ENCODE peak calls at places on chromosome 6, in four cellular contexts. One of them, this sample, is unnamed.

GRCh38 chr6:150934380-150934779 is 68.9 kb downstream of the MTHFD1L start:
- DNase-seq in H1: no peak
- DNase-seq in HepG2: peak
- DNase-seq in K562: no peak
- DNase-seq in this sample: no peak

GRCh38 chr6:31545291-31545690 is 1.1 kb downstream of the ATP6V1G2 start:
- DNase-seq in H1: no peak
- DNase-seq in HepG2: no peak
- DNase-seq in K562: no peak
- DNase-seq in this sample: no peak

GRCh38 chr6:137497722-137498463 is 3.7 kb upstream of the OLIG3 start:
- DNase-seq in H1: no peak
- DNase-seq in HepG2: no peak
- DNase-seq in K562: no peak
- DNase-seq in this sample: no peak

GRCh38 chr6:160071805-160072687 is 49.6 kb upstream of the SLC22A1 start:
- DNase-seq in H1: no peak
- DNase-seq in HepG2: no peak
- DNase-seq in K562: no peak
- DNase-seq in this sample: no peak

GRCh38 chr6:161074496-161075140 is 83.0 kb downstream of the MAP3K4 start:
- DNase-seq in H1: no peak
- DNase-seq in HepG2: no peak
- DNase-seq in K562: no peak
- DNase-seq in this sample: no peak

GRCh38 chr6:121794630-121795029 is 359.2 kb downstream of the GJA1 start:
- DNase-seq in H1: no peak
- DNase-seq in HepG2: no peak
- DNase-seq in K562: no peak
- DNase-seq in this sample: no peak

GRCh38 chr6:30091577-30092381 is 16.2 kb upstream of the RNF39 start:
- DNase-seq in H1: no peak
- DNase-seq in HepG2: peak
- DNase-seq in K562: no peak
- DNase-seq in this sample: no peak

GRCh38 chr6:1609662-1610496 is at the start of gene FOXC1:
- DNase-seq in H1: no peak
- DNase-seq in HepG2: peak
- DNase-seq in K562: no peak
- DNase-seq in this sample: no peak

GRCh38 chr6:6969761-6970223 is 138.0 kb upstream of the RREB1 start:
- DNase-seq in H1: no peak
- DNase-seq in HepG2: peak
- DNase-seq in K562: peak
- DNase-seq in this sample: no peak

GRCh38 chr6:131059486-131059885 is 3.6 kb downstream of the EPB41L2 start:
- DNase-seq in H1: no peak
- DNase-seq in HepG2: no peak
- DNase-seq in K562: no peak
- DNase-seq in this sample: no peak

GRCh38 chr6:26270903-26271639 is 93.9 kb upstream of the BTN3A2 start:
- DNase-seq in H1: no peak
- DNase-seq in HepG2: no peak
- DNase-seq in K562: no peak
- DNase-seq in this sample: peak

GRCh38 chr6:35267446-35267845 is 7.9 kb downstream of the ZNF76 start:
- DNase-seq in H1: no peak
- DNase-seq in HepG2: no peak
- DNase-seq in K562: no peak
- DNase-seq in this sample: no peak

GRCh38 chr6:20630617-20631448 is 96.6 kb downstream of the CDKAL1 start:
- DNase-seq in H1: no peak
- DNase-seq in HepG2: peak
- DNase-seq in K562: no peak
- DNase-seq in this sample: peak

GRCh38 chr6:138465007-138465645 is 34.2 kb downstream of the NHSL1 start:
- DNase-seq in H1: no peak
- DNase-seq in HepG2: peak
- DNase-seq in K562: no peak
- DNase-seq in this sample: no peak

GRCh38 chr6:306641-307061 is 14.4 kb downstream of the DUSP22 start:
- DNase-seq in H1: no peak
- DNase-seq in HepG2: no peak
- DNase-seq in K562: no peak
- DNase-seq in this sample: no peak

GRCh38 chr6:136979206-136979605 is 57.1 kb downstream of the SLC35D3 start:
- DNase-seq in H1: no peak
- DNase-seq in HepG2: no peak
- DNase-seq in K562: no peak
- DNase-seq in this sample: no peak

GRCh38 chr6:99434702-99435530 is 9.8 kb upstream of the PNISR start:
- DNase-seq in H1: no peak
- DNase-seq in HepG2: peak
- DNase-seq in K562: peak
- DNase-seq in this sample: no peak

GRCh38 chr6:22383016-22383415 is 86.2 kb upstream of the PRL start:
- DNase-seq in H1: no peak
- DNase-seq in HepG2: no peak
- DNase-seq in K562: no peak
- DNase-seq in this sample: no peak

GRCh38 chr6:110625883-110626282 is 149.5 kb upstream of the SLC22A16 start:
- DNase-seq in H1: no peak
- DNase-seq in HepG2: no peak
- DNase-seq in K562: no peak
- DNase-seq in this sample: no peak

GRCh38 chr6:49550413-49551125 is at the start of gene C6orf141:
- DNase-seq in H1: peak
- DNase-seq in HepG2: no peak
- DNase-seq in K562: no peak
- DNase-seq in this sample: no peak

GRCh38 chr6:130385059-130385695 is 19.4 kb downstream of the TMEM200A start:
- DNase-seq in H1: no peak
- DNase-seq in HepG2: no peak
- DNase-seq in K562: no peak
- DNase-seq in this sample: no peak

GRCh38 chr6:31874084-31874670 is 4.6 kb downstream of the SLC44A4 start:
- DNase-seq in H1: no peak
- DNase-seq in HepG2: no peak
- DNase-seq in K562: no peak
- DNase-seq in this sample: no peak

GRCh38 chr6:73613806-73614536 is 39.8 kb downstream of the SLC17A5 start:
- DNase-seq in H1: no peak
- DNase-seq in HepG2: no peak
- DNase-seq in K562: no peak
- DNase-seq in this sample: no peak

GRCh38 chr6:17226269-17226668 is 54.9 kb upstream of the RBM24 start:
- DNase-seq in H1: no peak
- DNase-seq in HepG2: no peak
- DNase-seq in K562: no peak
- DNase-seq in this sample: no peak

GRCh38 chr6:105428342-105428957 is 25.6 kb upstream of the PREP start:
- DNase-seq in H1: no peak
- DNase-seq in HepG2: peak
- DNase-seq in K562: no peak
- DNase-seq in this sample: no peak

GRCh38 chr6:30647802-30648460 is 998 bp downstream of the C6orf136 start:
- DNase-seq in H1: no peak
- DNase-seq in HepG2: no peak
- DNase-seq in K562: no peak
- DNase-seq in this sample: no peak

GRCh38 chr6:26543953-26544352 is 5.8 kb downstream of the HMGN4 start:
- DNase-seq in H1: no peak
- DNase-seq in HepG2: peak
- DNase-seq in K562: peak
- DNase-seq in this sample: no peak

GRCh38 chr6:126797981-126798380 is 320.5 kb upstream of the RSPO3 start:
- DNase-seq in H1: no peak
- DNase-seq in HepG2: no peak
- DNase-seq in K562: no peak
- DNase-seq in this sample: no peak

GRCh38 chr6:73169111-73169510 is 56.2 kb downstream of the KHDC1L start:
- DNase-seq in H1: no peak
- DNase-seq in HepG2: no peak
- DNase-seq in K562: no peak
- DNase-seq in this sample: no peak

GRCh38 chr6:137001287-137001976 is 43.3 kb downstream of the IL20RA start:
- DNase-seq in H1: no peak
- DNase-seq in HepG2: peak
- DNase-seq in K562: no peak
- DNase-seq in this sample: no peak

GRCh38 chr6:137699036-137699683 is 167.9 kb upstream of the TNFAIP3 start:
- DNase-seq in H1: no peak
- DNase-seq in HepG2: no peak
- DNase-seq in K562: no peak
- DNase-seq in this sample: no peak

GRCh38 chr6:151900897-151901485 is 93.5 kb downstream of the ESR1 start:
- DNase-seq in H1: no peak
- DNase-seq in HepG2: peak
- DNase-seq in K562: no peak
- DNase-seq in this sample: no peak

GRCh38 chr6:130215526-130215925 is 7.2 kb downstream of the SAMD3 start:
- DNase-seq in H1: no peak
- DNase-seq in HepG2: no peak
- DNase-seq in K562: no peak
- DNase-seq in this sample: no peak

GRCh38 chr6:19465240-19465639 is 371.9 kb upstream of the ID4 start:
- DNase-seq in H1: no peak
- DNase-seq in HepG2: no peak
- DNase-seq in K562: no peak
- DNase-seq in this sample: no peak
- TF ChIP-seq JUND in H1: no peak
- TF ChIP-seq JUND in HepG2: no peak
- TF ChIP-seq JUND in K562: no peak
- TF ChIP-seq JUND in this sample: no peak

GRCh38 chr6:147103641-147104040 is 100.6 kb upstream of the STXBP5 start:
- DNase-seq in H1: no peak
- DNase-seq in HepG2: no peak
- DNase-seq in K562: no peak
- DNase-seq in this sample: no peak

GRCh38 chr6:147109707-147110106 is 94.5 kb upstream of the STXBP5 start:
- DNase-seq in H1: no peak
- DNase-seq in HepG2: no peak
- DNase-seq in K562: no peak
- DNase-seq in this sample: no peak

GRCh38 chr6:147105786-147106185 is 98.4 kb upstream of the STXBP5 start:
- DNase-seq in H1: no peak
- DNase-seq in HepG2: no peak
- DNase-seq in K562: no peak
- DNase-seq in this sample: no peak

GRCh38 chr6:147108256-147108910 is 95.8 kb upstream of the STXBP5 start:
- DNase-seq in H1: no peak
- DNase-seq in HepG2: no peak
- DNase-seq in K562: no peak
- DNase-seq in this sample: no peak

GRCh38 chr6:147106759-147107401 is 97.3 kb upstream of the STXBP5 start:
- DNase-seq in H1: no peak
- DNase-seq in HepG2: no peak
- DNase-seq in K562: no peak
- DNase-seq in this sample: no peak
- TF ChIP-seq HDAC2 in H1: no peak
- TF ChIP-seq HDAC2 in HepG2: no peak
- TF ChIP-seq HDAC2 in K562: no peak
- TF ChIP-seq HDAC2 in this sample: no peak

GRCh38 chr6:158445426-158446085 is 114.3 kb upstream of the TMEM181 start:
- DNase-seq in H1: no peak
- DNase-seq in HepG2: no peak
- DNase-seq in K562: no peak
- DNase-seq in this sample: no peak
- TF ChIP-seq HDAC6 in H1: no peak
- TF ChIP-seq HDAC6 in HepG2: no peak
- TF ChIP-seq HDAC6 in K562: no peak
- TF ChIP-seq HDAC6 in this sample: no peak

GRCh38 chr6:148137652-148138051 is 205.0 kb upstream of the SASH1 start:
- DNase-seq in H1: no peak
- DNase-seq in HepG2: no peak
- DNase-seq in K562: no peak
- DNase-seq in this sample: no peak
- TF ChIP-seq JUND in H1: no peak
- TF ChIP-seq JUND in HepG2: no peak
- TF ChIP-seq JUND in K562: no peak
- TF ChIP-seq JUND in this sample: no peak

GRCh38 chr6:3900744-3901351 is 51.7 kb downstream of the FAM50B start:
- DNase-seq in H1: no peak
- DNase-seq in HepG2: peak
- DNase-seq in K562: no peak
- DNase-seq in this sample: no peak

GRCh38 chr6:3899970-3900439 is 50.8 kb downstream of the FAM50B start:
- DNase-seq in H1: no peak
- DNase-seq in HepG2: peak
- DNase-seq in K562: no peak
- DNase-seq in this sample: no peak

GRCh38 chr6:3895805-3896204 is 46.6 kb downstream of the FAM50B start:
- DNase-seq in H1: no peak
- DNase-seq in HepG2: no peak
- DNase-seq in K562: no peak
- DNase-seq in this sample: no peak

GRCh38 chr6:3898270-3898994 is 49.3 kb downstream of the FAM50B start:
- DNase-seq in H1: no peak
- DNase-seq in HepG2: no peak
- DNase-seq in K562: no peak
- DNase-seq in this sample: no peak

GRCh38 chr6:3899061-3899460 is 49.9 kb downstream of the FAM50B start:
- DNase-seq in H1: no peak
- DNase-seq in HepG2: no peak
- DNase-seq in K562: no peak
- DNase-seq in this sample: no peak
- TF ChIP-seq HDAC2 in H1: no peak
- TF ChIP-seq HDAC2 in HepG2: no peak
- TF ChIP-seq HDAC2 in K562: no peak
- TF ChIP-seq HDAC2 in this sample: no peak

GRCh38 chr6:56708810-56709597 is 66.3 kb upstream of the DST start:
- DNase-seq in H1: no peak
- DNase-seq in HepG2: peak
- DNase-seq in K562: peak
- DNase-seq in this sample: no peak
- TF ChIP-seq HDAC6 in H1: no peak
- TF ChIP-seq HDAC6 in HepG2: no peak
- TF ChIP-seq HDAC6 in K562: no peak
- TF ChIP-seq HDAC6 in this sample: no peak

GRCh38 chr6:135014353-135014832 is 40.2 kb downstream of the HBS1L start:
- DNase-seq in H1: no peak
- DNase-seq in HepG2: no peak
- DNase-seq in K562: no peak
- DNase-seq in this sample: peak
- TF ChIP-seq JUND in H1: no peak
- TF ChIP-seq JUND in HepG2: no peak
- TF ChIP-seq JUND in K562: no peak
- TF ChIP-seq JUND in this sample: no peak

GRCh38 chr6:52904562-52905279 is 4.8 kb downstream of the GSTA3 start:
- DNase-seq in H1: no peak
- DNase-seq in HepG2: peak
- DNase-seq in K562: peak
- DNase-seq in this sample: no peak
- TF ChIP-seq HDAC2 in H1: peak
- TF ChIP-seq HDAC2 in HepG2: no peak
- TF ChIP-seq HDAC2 in K562: no peak
- TF ChIP-seq HDAC2 in this sample: no peak